ENCODE peak calls at places on chromosomes 11 and 22, in eight cellular contexts. P is activated CD4-positive, alpha-beta T cell treated with anti-CD3 and anti-CD28 coated beads for 48 hours; M is T-helper 1 cell; Y is upper lobe of right lung; D is cardiac muscle cell; K is iPS DF 19.7; Z is stimulated activated CD8-positive, alpha-beta memory T cell treated with anti-CD3 and anti-CD28 coated beads, Interleukin-7, amount 100 ng/mL, for 24 hours; N is Daoy. A is an unnamed sample.

GRCh38 chr22:35634981-35635540 is 13.2 kb upstream of the APOL6 start:
- DNase-seq in P (no peak), M (no peak), Y (no peak), D (no peak), K (no peak), Z (no peak), N (peak; percentile 35), A (no peak)

GRCh38 chr11:85182437-85183109 is 444.6 kb downstream of the DLG2 start:
- DNase-seq in P (no peak), M (no peak), Y (no peak), D (no peak), K (peak; percentile 64), Z (no peak), N (no peak), A (no peak)

GRCh38 chr11:86156397-86156977 is 87.6 kb upstream of the PICALM start:
- DNase-seq in P (no peak), M (no peak), Y (no peak), D (no peak), K (no peak), Z (no peak), N (no peak), A (no peak)

GRCh38 chr11:134797411-134798089 is 385.5 kb upstream of the B3GAT1 start:
- DNase-seq in P (no peak), M (no peak), Y (no peak), D (no peak), K (no peak), Z (no peak), N (no peak), A (no peak)

GRCh38 chr11:23554002-23554401 is 693.7 kb upstream of the CCDC179 start:
- DNase-seq in P (no peak), M (no peak), Y (no peak), D (no peak), K (no peak), Z (no peak), N (no peak), A (no peak)

GRCh38 chr11:2803186-2804057 is 82.2 kb downstream of the CDKN1C start:
- DNase-seq in P (peak; percentile 1), M (peak; percentile 4), Y (peak; percentile 54), D (no peak), K (no peak), Z (no peak), N (no peak), A (no peak)

GRCh38 chr11:46300270-46300669 is 22.8 kb downstream of the CREB3L1 start:
- DNase-seq in P (peak; percentile 53), M (no peak), Y (no peak), D (no peak), K (no peak), Z (no peak), N (no peak), A (no peak)

GRCh38 chr22:48333323-48333763 is 1494.3 kb downstream of the BRD1 start:
- DNase-seq in P (no peak), M (no peak), Y (no peak), D (no peak), K (no peak), Z (no peak), N (no peak), A (no peak)

GRCh38 chr11:81869337-81870065 is 864.2 kb downstream of the FAM181B start:
- DNase-seq in P (peak; percentile 86), M (peak; percentile 68), Y (no peak), D (peak; percentile 33), K (no peak), Z (peak; percentile 64), N (no peak), A (no peak)

GRCh38 chr11:125671561-125671960 is 9.1 kb downstream of the ACRV1 start:
- DNase-seq in P (no peak), M (no peak), Y (no peak), D (no peak), K (no peak), Z (no peak), N (no peak), A (no peak)

GRCh38 chr11:10906521-10906920 is 48.7 kb upstream of the ZBED5 start:
- DNase-seq in P (no peak), M (no peak), Y (no peak), D (no peak), K (no peak), Z (no peak), N (no peak), A (peak; percentile 46)

GRCh38 chr11:16945671-16946469 is 68.3 kb downstream of the PLEKHA7 start:
- DNase-seq in P (peak; percentile 66), M (no peak), Y (peak; percentile 77), D (peak; percentile 76), K (peak; percentile 35), Z (no peak), N (peak; percentile 71), A (peak; percentile 24)

GRCh38 chr11:130874955-130875531 is 41.2 kb downstream of the SNX19 start:
- DNase-seq in P (no peak), M (no peak), Y (no peak), D (no peak), K (no peak), Z (no peak), N (no peak), A (no peak)

GRCh38 chr11:13384837-13385417 is 78.1 kb downstream of the BTBD10 start:
- DNase-seq in P (peak; percentile 35), M (no peak), Y (no peak), D (peak; percentile 71), K (no peak), Z (no peak), N (peak; percentile 40), A (peak; percentile 25)

GRCh38 chr11:4511267-4511666 is 28.8 kb downstream of the OR52K1 start:
- DNase-seq in P (no peak), M (no peak), Y (no peak), D (no peak), K (no peak), Z (no peak), N (no peak), A (peak; percentile 24)

GRCh38 chr11:89613916-89614315 is 96.2 kb upstream of the TRIM77 start:
- DNase-seq in P (no peak), M (no peak), Y (no peak), D (no peak), K (no peak), Z (no peak), N (no peak), A (no peak)

GRCh38 chr11:63536669-63537292 is at the start of gene PLAAT4:
- DNase-seq in P (peak; percentile 34), M (no peak), Y (no peak), D (peak; percentile 81), K (no peak), Z (no peak), N (peak; percentile 57), A (peak; percentile 54)

GRCh38 chr22:48301908-48302307 is 1525.8 kb downstream of the BRD1 start:
- DNase-seq in P (no peak), M (no peak), Y (peak; percentile 54), D (no peak), K (no peak), Z (no peak), N (no peak), A (no peak)

GRCh38 chr11:117908959-117909610 is 20.1 kb downstream of the TMPRSS13 start:
- DNase-seq in P (no peak), M (no peak), Y (no peak), D (no peak), K (no peak), Z (no peak), N (no peak), A (no peak)

GRCh38 chr11:111944651-111945051 is 7.5 kb downstream of the DIXDC1 start:
- DNase-seq in P (peak; percentile 34), M (no peak), Y (no peak), D (peak; percentile 81), K (no peak), Z (no peak), N (peak; percentile 77), A (peak; percentile 76)

GRCh38 chr11:45774786-45775185 is 30.2 kb upstream of the SLC35C1 start:
- DNase-seq in P (no peak), M (no peak), Y (no peak), D (no peak), K (no peak), Z (no peak), N (no peak), A (no peak)

GRCh38 chr22:44170470-44170869 is 10.3 kb upstream of the PARVG start:
- DNase-seq in P (no peak), M (no peak), Y (peak; percentile 41), D (no peak), K (no peak), Z (no peak), N (no peak), A (no peak)

GRCh38 chr22:38282397-38282796 is 9.6 kb upstream of the TMEM184B start:
- DNase-seq in P (no peak), M (no peak), Y (no peak), D (no peak), K (no peak), Z (no peak), N (no peak), A (no peak)

GRCh38 chr11:127926721-127927120 is 660.6 kb downstream of the ETS1 start:
- DNase-seq in P (no peak), M (no peak), Y (no peak), D (no peak), K (no peak), Z (no peak), N (no peak), A (no peak)

GRCh38 chr11:102006835-102007566 is 40.2 kb upstream of the CFAP300 start:
- DNase-seq in P (no peak), M (no peak), Y (no peak), D (no peak), K (no peak), Z (no peak), N (no peak), A (no peak)

GRCh38 chr11:110079726-110080125 is 13.5 kb upstream of the ZC3H12C start:
- DNase-seq in P (no peak), M (no peak), Y (no peak), D (no peak), K (no peak), Z (no peak), N (no peak), A (no peak)

GRCh38 chr11:66181632-66182345 is 86.7 kb upstream of the RAB1B start:
- DNase-seq in P (no peak), M (no peak), Y (no peak), D (no peak), K (no peak), Z (no peak), N (no peak), A (peak; percentile 30)

GRCh38 chr22:45975266-45976161 is 1.4 kb downstream of the WNT7B start:
- DNase-seq in P (no peak), M (no peak), Y (no peak), D (no peak), K (no peak), Z (no peak), N (no peak), A (no peak)

GRCh38 chr22:40499187-40499753 is 128.9 kb downstream of the SGSM3 start:
- DNase-seq in P (peak; percentile 17), M (no peak), Y (no peak), D (peak; percentile 97), K (no peak), Z (no peak), N (peak; percentile 94), A (peak; percentile 84)

GRCh38 chr22:37334859-37335818 is 52.8 kb downstream of the CYTH4 start:
- DNase-seq in P (peak; percentile 14), M (no peak), Y (no peak), D (peak; percentile 28), K (no peak), Z (no peak), N (no peak), A (no peak)

GRCh38 chr11:120622189-120622912 is 110.8 kb downstream of the GRIK4 start:
- DNase-seq in P (no peak), M (no peak), Y (no peak), D (peak; percentile 13), K (no peak), Z (no peak), N (no peak), A (no peak)

GRCh38 chr11:110909331-110909730 is 197.1 kb upstream of the ARHGAP20 start:
- DNase-seq in P (no peak), M (no peak), Y (no peak), D (no peak), K (no peak), Z (no peak), N (no peak), A (no peak)

GRCh38 chr11:8604078-8604723 is 10.2 kb upstream of the STK33 start:
- DNase-seq in P (peak; percentile 66), M (no peak), Y (peak; percentile 77), D (peak; percentile 100), K (no peak), Z (no peak), N (peak; percentile 89), A (peak; percentile 100)

GRCh38 chr11:117950999-117951961 is 22.1 kb upstream of the TMPRSS13 start:
- DNase-seq in P (peak; percentile 42), M (no peak), Y (no peak), D (no peak), K (no peak), Z (no peak), N (no peak), A (no peak)

A was measured in fibroblast of gingiva.